ENCODE peak calls at places on chromosomes 11 and 22, in eight cellular contexts. J is CD4-positive, alpha-beta memory T cell; Q is endothelial cell; E is NCI-H774; Y is cardiac fibroblast; T is NCI-H460; W is A549; H is G401. K is an unnamed sample.

GRCh38 chr22:30001459-30001858 is 78.8 kb upstream of the HORMAD2 start:
- DNase-seq in J (no peak), W (no peak), H (no peak), E (no peak), T (no peak), Q (no peak), Y (no peak), K (no peak)

GRCh38 chr11:117815262-117815803 is 9.2 kb downstream of the FXYD2 start:
- DNase-seq in E (no peak), W (no peak), Q (no peak), J (peak; percentile 86), H (no peak), Y (no peak), T (no peak), K (peak; percentile 88)

GRCh38 chr11:126716456-126717083 is 284.0 kb downstream of the KIRREL3 start:
- DNase-seq in Q (peak; percentile 76), H (peak; percentile 44), T (peak; percentile 18), J (peak; percentile 2), Y (peak; percentile 22), E (peak; percentile 29), W (peak; percentile 40), K (peak; percentile 10)

GRCh38 chr22:46072981-46073682 is 77.2 kb upstream of the PPARA start:
- DNase-seq in W (no peak), Y (no peak), E (no peak), T (no peak), Q (no peak), J (no peak), H (no peak), K (no peak)

GRCh38 chr11:1055109-1055703 is 18.7 kb upstream of the MUC6 start:
- DNase-seq in J (no peak), H (no peak), Q (no peak), T (no peak), E (no peak), W (no peak), Y (no peak), K (no peak)

GRCh38 chr11:77039491-77040400 is 5.5 kb downstream of the B3GNT6 start:
- DNase-seq in Q (peak; percentile 56), Y (peak; percentile 50), H (no peak), W (no peak), J (peak; percentile 23), T (no peak), E (no peak), K (peak; percentile 60)

GRCh38 chr11:43245471-43245870 is 66.3 kb upstream of the API5 start:
- DNase-seq in E (no peak), J (no peak), Q (no peak), Y (no peak), H (no peak), T (no peak), W (no peak), K (no peak)

GRCh38 chr22:50630376-50630775 is 2.4 kb upstream of the ARSA start:
- DNase-seq in T (no peak), J (no peak), E (no peak), H (peak; percentile 77), Q (no peak), W (no peak), Y (no peak), K (no peak)

GRCh38 chr22:38346506-38346905 is 29.3 kb upstream of the CSNK1E start:
- DNase-seq in W (no peak), H (no peak), T (no peak), J (no peak), Q (no peak), Y (no peak), E (no peak), K (no peak)

GRCh38 chr11:68028802-68029475 is 1.5 kb upstream of the NDUFS8 start:
- DNase-seq in J (no peak), Y (peak; percentile 40), Q (no peak), W (peak; percentile 40), H (no peak), T (no peak), E (no peak), K (no peak)

GRCh38 chr11:110086892-110087309 is 6.3 kb upstream of the ZC3H12C start:
- DNase-seq in E (no peak), W (peak; percentile 18), J (no peak), H (no peak), Q (no peak), Y (peak; percentile 78), T (no peak), K (peak; percentile 68)

GRCh38 chr22:38850941-38851849 is 7.4 kb upstream of the NPTXR start:
- DNase-seq in H (no peak), E (no peak), W (peak; percentile 36), Y (peak; percentile 52), J (no peak), T (no peak), Q (no peak), K (no peak)

GRCh38 chr11:123173040-123173855 is 21.8 kb downstream of the CLMP start:
- DNase-seq in Y (peak; percentile 87), E (no peak), T (no peak), J (no peak), H (no peak), Q (no peak), W (no peak), K (no peak)

GRCh38 chr11:86575208-86575855 is 97.1 kb downstream of the ME3 start:
- DNase-seq in J (no peak), E (no peak), Q (no peak), Y (peak; percentile 48), T (no peak), H (no peak), W (no peak), K (no peak)

K was measured in KG1.